ENCODE peak calls at places on chromosomes 1 and 21, in five cellular contexts. R is HEK293T, N is GM12878, Q is H1, Z is HepG2. H is an unnamed sample.

GRCh38 chr21:33368124-33368523 is 35.1 kb upstream of the IFNGR2 start:
- DNase-seq in Z (no peak), R (no peak), N (no peak), Q (no peak), H (no peak)

GRCh38 chr1:58358311-58358710 is 188.2 kb downstream of the OMA1 start:
- DNase-seq in N (no peak), Z (peak), R (no peak), Q (no peak), H (peak)

GRCh38 chr21:42112857-42113256 is 41.7 kb downstream of the UMODL1 start:
- DNase-seq in Q (no peak), N (no peak), Z (no peak), R (no peak), H (no peak)

GRCh38 chr1:226064168-226064815 is 1.8 kb downstream of the H3-3A start:
- DNase-seq in N (no peak), Z (peak), R (no peak), Q (no peak), H (no peak)

GRCh38 chr1:108646661-108647269 is 14.1 kb downstream of the HENMT1 start:
- DNase-seq in N (no peak), R (no peak), Z (peak), Q (no peak), H (no peak)

GRCh38 chr1:162302660-162303344 is 73.9 kb downstream of the SPATA46 start:
- DNase-seq in Z (no peak), Q (no peak), N (no peak), R (no peak), H (no peak)

GRCh38 chr1:241716915-241717651 is 65.0 kb downstream of the WDR64 start:
- DNase-seq in N (no peak), R (no peak), Z (no peak), Q (no peak), H (no peak)

GRCh38 chr1:239383714-239384113 is 2.7 kb upstream of the CHRM3 start:
- DNase-seq in R (no peak), N (no peak), Z (no peak), Q (no peak), H (no peak)

GRCh38 chr1:220690140-220691038 is at the start of gene C1orf115:
- DNase-seq in R (peak), N (no peak), Z (peak), Q (peak), H (peak)

GRCh38 chr21:41168391-41169257 is 664 bp downstream of the BACE2 start:
- DNase-seq in N (no peak), R (peak), Q (no peak), Z (no peak), H (no peak)

GRCh38 chr1:163173121-163173520 is 29.6 kb downstream of the RGS5 start:
- DNase-seq in Z (no peak), Q (no peak), R (no peak), N (no peak), H (no peak)

GRCh38 chr1:168945870-168946269 is 160.6 kb upstream of the ATP1B1 start:
- DNase-seq in R (no peak), N (no peak), Z (peak), Q (no peak), H (no peak)

GRCh38 chr1:201689647-201690046 is 139.3 kb upstream of the IPO9 start:
- DNase-seq in N (no peak), Q (no peak), R (no peak), Z (no peak), H (no peak)

GRCh38 chr1:30911061-30911954 is 2.8 kb upstream of the SDC3 start:
- DNase-seq in Q (peak), Z (peak), N (no peak), R (peak), H (peak)

GRCh38 chr21:18228060-18228739 is 16.4 kb upstream of the CHODL start:
- DNase-seq in Q (no peak), N (no peak), Z (no peak), R (no peak), H (no peak)

GRCh38 chr1:221762121-221762520 is 20.2 kb upstream of the DUSP10 start:
- DNase-seq in N (no peak), Z (no peak), R (no peak), Q (no peak), H (no peak)

GRCh38 chr1:6348511-6349191 is 44.9 kb downstream of the ACOT7 start:
- DNase-seq in N (no peak), Q (no peak), R (no peak), Z (no peak), H (no peak)

GRCh38 chr1:84259376-84259775 is 42.1 kb upstream of the SAMD13 start:
- DNase-seq in N (no peak), Z (no peak), Q (no peak), R (no peak), H (no peak)

GRCh38 chr1:2796890-2797740 is 4.4 kb downstream of the TTC34 start:
- DNase-seq in N (no peak), Z (no peak), Q (no peak), R (no peak), H (no peak)

GRCh38 chr21:37195078-37195477 is 72.1 kb downstream of the VPS26C start:
- DNase-seq in Z (no peak), R (no peak), N (no peak), Q (no peak), H (no peak)

GRCh38 chr1:22089134-22089571 is 36.6 kb downstream of the CDC42 start:
- DNase-seq in Q (no peak), N (no peak), R (no peak), Z (no peak), H (no peak)

GRCh38 chr21:38486221-38486620 is 12.1 kb downstream of the ERG start:
- DNase-seq in R (no peak), Z (no peak), Q (no peak), N (no peak), H (no peak)

GRCh38 chr21:35232545-35233176 is 183.6 kb upstream of the RUNX1 start:
- DNase-seq in R (no peak), Q (no peak), Z (peak), N (no peak), H (peak)

GRCh38 chr1:219790834-219791615 is 137.3 kb downstream of the SLC30A10 start:
- DNase-seq in Z (no peak), N (no peak), R (no peak), Q (no peak), H (no peak)

GRCh38 chr1:231653611-231654010 is 27.0 kb downstream of the DISC1 start:
- DNase-seq in N (no peak), Q (no peak), R (no peak), Z (no peak), H (no peak)

GRCh38 chr1:167909691-167910180 is 4.2 kb downstream of the ADCY10 start:
- DNase-seq in Q (no peak), R (no peak), N (no peak), Z (no peak), H (no peak)

GRCh38 chr1:4653328-4653660 is 1.1 kb upstream of the AJAP1 start:
- DNase-seq in Z (no peak), Q (no peak), R (no peak), N (no peak), H (no peak)

GRCh38 chr1:4650981-4651380 is 3.4 kb upstream of the AJAP1 start:
- DNase-seq in Q (no peak), N (no peak), R (no peak), Z (no peak), H (no peak)

GRCh38 chr1:4648657-4649056 is 5.8 kb upstream of the AJAP1 start:
- DNase-seq in Q (no peak), Z (no peak), N (no peak), R (no peak), H (no peak)

GRCh38 chr1:4652631-4653327 is 1.6 kb upstream of the AJAP1 start:
- DNase-seq in N (no peak), Z (peak), R (peak), Q (no peak), H (no peak)

GRCh38 chr1:4650486-4650885 is 3.9 kb upstream of the AJAP1 start:
- DNase-seq in Q (no peak), Z (no peak), N (no peak), R (no peak), H (no peak)
- TF ChIP-seq SUZ12 in Q (no peak), Z (no peak), N (no peak), R (no peak), H (no peak)

GRCh38 chr1:179586107-179586823 is 5.4 kb upstream of the TDRD5 start:
- DNase-seq in R (peak), Z (no peak), Q (no peak), N (no peak), H (peak)
- TF ChIP-seq SUZ12 in R (no peak), Z (no peak), Q (no peak), N (no peak), H (no peak)

GRCh38 chr1:111142358-111142975 is 2.4 kb downstream of the CEPT1 start:
- DNase-seq in Q (no peak), R (no peak), Z (peak), N (no peak), H (no peak)
- TF ChIP-seq SUZ12 in Q (no peak), R (no peak), Z (no peak), N (no peak), H (no peak)

DNA sequence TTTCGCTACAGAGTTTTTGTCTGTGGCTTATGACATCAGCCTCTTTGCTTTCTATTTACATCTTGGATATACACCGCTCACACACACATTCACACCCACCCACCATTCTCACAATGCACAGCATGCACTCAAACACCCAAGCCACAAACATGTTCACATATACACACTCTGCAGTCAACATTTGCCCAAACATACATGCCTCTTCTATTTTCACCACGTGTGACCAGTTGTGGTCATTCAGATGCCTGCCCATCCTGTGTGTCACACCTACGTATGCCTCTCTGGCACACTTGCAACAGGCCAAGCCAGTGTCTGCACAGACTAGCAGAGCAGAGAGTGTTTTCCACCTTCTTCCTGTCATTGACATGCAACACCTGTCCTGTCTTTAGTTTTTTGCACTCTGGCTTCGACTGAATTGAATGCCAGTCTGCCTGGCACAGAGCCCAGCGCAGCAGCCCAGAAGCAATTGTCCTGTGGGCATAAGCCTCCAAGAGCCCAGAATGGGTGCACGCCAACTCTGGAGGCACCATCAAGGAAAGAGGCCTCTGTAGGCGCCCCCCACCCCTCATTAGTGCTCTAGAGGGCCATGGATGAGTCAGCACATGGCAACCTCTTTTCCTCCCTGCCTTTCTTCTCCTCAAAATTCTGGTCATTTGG is 37.7 kb upstream of the LRRN2 start:
- DNase-seq in Z (no peak), Q (no peak), R (no peak), N (no peak), H (no peak)
- TF ChIP-seq SUZ12 in Z (no peak), Q (no peak), R (no peak), N (no peak), H (no peak)

GRCh38 chr1:119914071-119914470 is 17.8 kb upstream of the ADAM30 start:
- DNase-seq in Q (no peak), N (no peak), Z (no peak), R (no peak), H (no peak)
- TF ChIP-seq SUZ12 in Q (no peak), N (no peak), Z (no peak), R (no peak), H (no peak)

GRCh38 chr1:94245747-94246438 is 8.5 kb upstream of the ARHGAP29 start:
- DNase-seq in Z (no peak), N (no peak), R (no peak), Q (no peak), H (no peak)

GRCh38 chr1:94248956-94249688 is 11.7 kb upstream of the ARHGAP29 start:
- DNase-seq in Z (no peak), R (no peak), Q (no peak), N (no peak), H (no peak)

GRCh38 chr1:94246692-94247145 is 9.3 kb upstream of the ARHGAP29 start:
- DNase-seq in N (no peak), Z (no peak), R (peak), Q (no peak), H (no peak)

GRCh38 chr1:94244816-94245215 is 7.4 kb upstream of the ARHGAP29 start:
- DNase-seq in R (no peak), N (no peak), Z (no peak), Q (no peak), H (no peak)

GRCh38 chr1:94247146-94248094 is 10.0 kb upstream of the ARHGAP29 start:
- DNase-seq in N (no peak), R (peak), Q (no peak), Z (peak), H (no peak)
- TF ChIP-seq SUZ12 in N (no peak), R (no peak), Q (peak), Z (no peak), H (peak)

GRCh38 chr1:19481826-19482398 is 3.4 kb downstream of the CAPZB start:
- DNase-seq in Q (no peak), R (no peak), N (no peak), Z (no peak), H (no peak)

GRCh38 chr1:19483261-19483660 is 2.1 kb downstream of the CAPZB start:
- DNase-seq in R (no peak), Z (no peak), N (no peak), Q (no peak), H (no peak)

GRCh38 chr1:19484793-19485361 is 462 bp downstream of the CAPZB start:
- DNase-seq in R (peak), Z (no peak), N (no peak), Q (no peak), H (no peak)

GRCh38 chr1:19484338-19484792 is 974 bp downstream of the CAPZB start:
- DNase-seq in R (no peak), Q (no peak), N (no peak), Z (no peak), H (no peak)

DNA sequence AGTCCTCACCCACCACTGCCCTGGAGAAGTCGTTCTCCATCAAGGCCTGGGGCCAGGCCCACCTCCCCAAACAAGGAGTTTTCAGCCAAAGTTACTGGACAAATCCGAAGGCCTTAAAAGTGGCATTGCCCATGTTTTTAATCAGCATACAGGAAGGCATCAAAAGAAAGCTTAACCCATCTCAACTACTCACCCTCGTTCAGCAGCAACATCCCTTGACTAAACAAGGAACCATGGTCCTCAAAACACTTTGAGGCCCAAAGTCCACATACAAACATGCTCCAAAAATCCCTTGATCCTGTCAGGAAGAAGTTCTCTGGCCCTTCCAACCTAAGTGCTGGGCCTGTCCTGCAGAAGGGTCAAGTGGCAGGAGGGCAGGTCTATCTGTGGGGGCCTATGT is 1.6 kb downstream of the CAPZB start:
- DNase-seq in R (no peak), N (no peak), Q (no peak), Z (no peak), H (no peak)
- TF ChIP-seq SUZ12 in R (no peak), N (no peak), Q (no peak), Z (no peak), H (no peak)

GRCh38 chr1:228367798-228368791 is 38.5 kb downstream of the TRIM11 start:
- DNase-seq in Q (no peak), N (no peak), R (no peak), Z (peak), H (peak)
- TF ChIP-seq SUZ12 in Q (no peak), N (no peak), R (no peak), Z (no peak), H (no peak)

GRCh38 chr1:7455796-7456568 is 315.1 kb upstream of the VAMP3 start:
- DNase-seq in R (no peak), Q (no peak), N (no peak), Z (no peak), H (no peak)

GRCh38 chr1:7457811-7458210 is 313.3 kb upstream of the VAMP3 start:
- DNase-seq in Q (no peak), Z (no peak), R (no peak), N (no peak), H (no peak)

GRCh38 chr1:7458946-7459345 is 312.1 kb upstream of the VAMP3 start:
- DNase-seq in Z (no peak), Q (no peak), R (no peak), N (no peak), H (no peak)

GRCh38 chr1:7454895-7455784 is 316.0 kb upstream of the VAMP3 start:
- DNase-seq in N (no peak), Q (no peak), R (no peak), Z (no peak), H (no peak)

DNA sequence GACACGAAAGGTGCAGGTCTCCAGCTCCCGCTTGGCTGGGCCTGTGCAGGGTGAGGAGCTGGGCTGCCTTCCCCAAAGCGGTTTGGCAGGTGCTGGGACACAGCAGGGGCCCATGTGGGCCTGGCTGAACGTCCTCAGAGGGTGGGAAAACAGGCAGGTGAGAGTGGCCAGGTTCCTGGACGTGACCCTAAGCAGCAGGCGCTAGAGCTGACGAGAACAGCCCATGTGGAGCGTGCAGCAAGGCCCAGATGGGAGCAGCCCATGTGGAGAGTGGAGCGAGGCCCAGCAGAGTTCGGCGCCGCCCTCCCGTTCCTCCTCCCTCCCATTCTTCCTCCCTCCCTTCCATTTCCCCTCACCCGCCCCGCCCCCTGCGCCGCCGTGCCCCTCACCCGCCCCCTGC is 314.4 kb upstream of the VAMP3 start:
- DNase-seq in R (no peak), Z (no peak), Q (no peak), N (no peak), H (no peak)
- TF ChIP-seq SUZ12 in R (no peak), Z (no peak), Q (no peak), N (no peak), H (no peak)

DNA sequence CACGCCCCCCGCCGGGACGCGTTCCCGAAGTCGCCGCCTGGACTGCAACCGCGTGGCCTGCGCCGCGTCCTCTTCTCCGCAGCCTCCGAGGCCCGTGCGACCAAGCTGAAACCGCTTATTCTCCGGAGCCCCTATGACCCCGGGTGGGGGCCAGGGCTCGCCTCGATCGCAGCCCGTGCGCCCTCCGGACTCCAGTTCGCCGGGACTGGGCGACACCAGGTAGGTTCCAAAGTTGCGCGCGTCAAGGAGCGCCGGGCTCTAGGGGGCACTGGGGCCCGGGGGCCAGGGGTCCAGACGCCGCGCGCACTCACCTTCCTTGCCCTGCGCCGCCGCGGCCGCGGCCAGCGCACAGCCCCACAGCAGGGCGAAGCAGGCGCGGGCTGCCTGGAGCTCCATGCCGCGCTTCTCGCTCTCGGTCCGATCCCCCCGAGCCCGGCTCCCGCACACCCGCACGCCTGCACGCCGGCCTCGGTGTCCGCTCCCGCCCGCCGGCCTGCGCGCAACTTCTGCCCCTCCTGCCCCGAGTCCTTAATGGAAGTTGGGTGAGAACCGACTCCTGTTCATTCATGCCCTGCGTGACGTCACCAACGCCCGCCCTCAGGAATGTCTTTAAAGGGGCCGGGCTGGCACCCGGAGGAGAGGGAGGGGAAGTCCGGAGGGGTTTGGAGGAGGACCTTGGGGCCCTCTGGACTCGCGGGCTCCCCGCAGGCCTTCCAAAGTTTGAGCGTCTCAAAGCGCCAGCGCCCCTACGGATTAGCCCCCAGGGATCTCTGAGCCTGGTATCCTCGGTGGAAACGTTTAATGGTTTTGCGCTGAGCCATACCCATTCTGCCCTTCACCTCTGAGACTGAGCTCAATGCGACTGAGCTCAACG is at the start of gene EPHA2:
- DNase-seq in Q (peak), Z (peak), R (peak), N (no peak), H (peak)
- TF ChIP-seq SUZ12 in Q (peak), Z (no peak), R (no peak), N (peak), H (no peak)

H was measured in NT2/D1.